ENCODE peak calls at places on chromosome 14, in eight cellular contexts. V is CD4-positive, alpha-beta T cell; A is endothelial cell; X is H1; K is lower leg skin; Z is WERI-Rb-1; D is IMR-90; Y is Caco-2. S is an unnamed sample.

GRCh38 chr14:78074546-78074945 is 95.6 kb upstream of the NRXN3 start:
- DNase-seq in X (no peak), K (no peak), Z (no peak), Y (no peak), D (no peak), V (no peak), A (no peak), S (no peak)

GRCh38 chr14:71702799-71703198 is 229.4 kb upstream of the RGS6 start:
- DNase-seq in V (no peak), A (no peak), D (no peak), X (no peak), Z (peak; percentile 20), K (no peak), Y (no peak), S (no peak)

GRCh38 chr14:76924363-76925151 is 98.3 kb downstream of the LRRC74A start:
- DNase-seq in X (peak; percentile 87), D (no peak), Y (no peak), A (peak; percentile 52), Z (no peak), V (no peak), K (no peak), S (peak; percentile 66)

GRCh38 chr14:25472700-25473099 is 422.8 kb upstream of the STXBP6 start:
- DNase-seq in D (no peak), A (no peak), K (no peak), V (no peak), X (no peak), Z (no peak), Y (no peak), S (no peak)

GRCh38 chr14:59705866-59706265 is 129.3 kb upstream of the CCDC175 start:
- DNase-seq in Z (no peak), V (no peak), A (no peak), D (no peak), K (no peak), X (no peak), Y (no peak), S (no peak)

GRCh38 chr14:91282954-91283645 is 38.6 kb upstream of the GPR68 start:
- DNase-seq in V (no peak), Z (no peak), D (no peak), X (no peak), A (no peak), Y (no peak), K (no peak), S (no peak)

GRCh38 chr14:99210333-99210732 is 61.7 kb downstream of the BCL11B start:
- DNase-seq in Z (no peak), D (no peak), A (no peak), K (no peak), X (no peak), Y (no peak), V (no peak), S (no peak)

GRCh38 chr14:46580941-46581671 is 70.5 kb downstream of the RPL10L start:
- DNase-seq in D (no peak), Z (peak; percentile 33), Y (peak; percentile 36), V (no peak), K (no peak), X (peak; percentile 2), A (peak; percentile 57), S (peak; percentile 39)

GRCh38 chr14:89408907-89409675 is 7.9 kb downstream of the FOXN3 start:
- DNase-seq in Y (no peak), K (peak; percentile 66), A (no peak), V (no peak), Z (no peak), D (no peak), X (no peak), S (no peak)

GRCh38 chr14:77037338-77037782 is 8.9 kb upstream of the IRF2BPL start:
- DNase-seq in X (no peak), A (no peak), K (no peak), V (no peak), Z (no peak), D (no peak), Y (no peak), S (no peak)

GRCh38 chr14:97056086-97056485 is 258.9 kb downstream of the VRK1 start:
- DNase-seq in A (no peak), Z (peak; percentile 53), X (no peak), D (no peak), Y (no peak), K (no peak), V (no peak), S (peak; percentile 9)

GRCh38 chr14:95490127-95490526 is 26.3 kb downstream of the SYNE3 start:
- DNase-seq in D (no peak), X (no peak), Y (no peak), Z (no peak), A (no peak), K (no peak), V (no peak), S (no peak)

GRCh38 chr14:72851660-72852059 is 42.2 kb downstream of the DPF3 start:
- DNase-seq in Y (no peak), V (no peak), K (no peak), A (no peak), X (no peak), D (no peak), Z (no peak), S (no peak)

GRCh38 chr14:69263364-69263763 is 3.4 kb downstream of the GALNT16 start:
- DNase-seq in X (no peak), Y (no peak), A (no peak), Z (no peak), K (peak; percentile 84), V (no peak), D (peak; percentile 93), S (peak; percentile 26)

GRCh38 chr14:49106721-49107689 is 479.2 kb downstream of the RPS29 start:
- DNase-seq in Z (no peak), K (no peak), V (no peak), A (no peak), D (peak; percentile 47), X (no peak), Y (peak; percentile 91), S (no peak)

GRCh38 chr14:70905316-70905715 is 1.9 kb upstream of the PCNX1 start:
- DNase-seq in A (no peak), D (peak; percentile 90), X (no peak), K (no peak), Z (peak; percentile 24), Y (no peak), V (no peak), S (no peak)

GRCh38 chr14:90658541-90658967 is 157.7 kb downstream of the TTC7B start:
- DNase-seq in D (peak; percentile 85), A (no peak), V (no peak), Y (no peak), Z (no peak), K (no peak), X (no peak), S (no peak)

DNA sequence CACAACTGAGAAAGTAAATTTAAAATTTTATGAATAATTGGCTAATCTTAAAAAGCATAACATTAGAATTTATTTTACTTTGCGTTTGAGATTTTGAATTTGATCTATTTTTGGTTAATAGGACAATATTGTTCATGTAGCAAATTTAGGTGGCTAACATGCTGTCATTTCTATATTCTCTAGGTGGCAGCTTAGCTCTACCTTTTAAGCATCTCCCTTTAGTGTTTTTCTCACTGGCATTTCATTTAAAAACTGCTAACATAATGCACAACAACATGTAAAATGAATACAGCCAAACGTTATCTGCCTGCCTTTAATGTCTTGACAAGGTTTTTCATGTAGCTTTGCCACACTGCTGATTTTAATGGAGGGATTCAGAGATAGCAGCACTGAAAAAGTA is 272.3 kb upstream of the FBXO33 start:
- DNase-seq in X (no peak), A (no peak), Z (no peak), Y (no peak), K (no peak), V (no peak), D (no peak), S (no peak)
- TF ChIP-seq CTCF in X (no peak), A (no peak), Z (no peak), Y (no peak), K (no peak), V (no peak), D (no peak), S (no peak)

DNA sequence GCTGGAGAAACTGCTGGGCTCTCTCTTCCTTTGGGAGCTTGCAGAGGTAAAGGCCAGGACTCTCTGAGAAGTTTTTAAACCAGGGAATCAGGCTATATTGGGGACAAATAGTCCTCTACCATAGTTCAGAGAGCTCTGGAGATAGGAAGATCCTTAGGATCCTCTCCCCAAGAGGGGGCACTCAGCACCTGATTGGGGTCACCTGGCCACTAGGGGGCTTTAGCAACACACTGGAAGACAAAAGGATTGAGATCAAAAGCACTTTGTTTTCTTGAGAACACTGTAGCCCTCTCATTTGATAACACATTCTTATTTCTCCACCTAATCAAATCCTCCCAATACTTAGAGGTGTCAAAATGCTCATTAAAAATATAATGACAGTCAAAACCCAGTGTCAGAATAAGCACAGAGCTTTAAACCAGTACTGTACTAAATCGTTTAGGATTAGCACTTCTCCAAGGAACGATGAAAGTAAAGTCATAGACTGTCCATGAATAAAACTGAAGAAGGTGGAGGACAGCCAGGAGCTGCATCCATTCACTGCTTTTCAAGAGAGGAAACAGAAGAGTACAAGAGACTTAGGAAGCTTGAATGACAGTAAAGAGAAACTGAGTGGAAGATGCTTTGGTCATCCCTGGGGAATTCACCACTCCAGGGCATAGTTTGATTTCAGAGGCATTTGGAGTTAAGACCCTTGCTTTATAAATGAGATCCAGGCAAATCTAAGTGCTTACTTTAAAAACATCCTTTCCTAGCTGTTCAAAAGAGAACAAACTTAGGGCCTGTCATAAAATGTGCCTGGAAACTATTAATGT is 26.5 kb downstream of the BMP4 start:
- DNase-seq in Y (peak; percentile 82), X (no peak), Z (peak; percentile 38), V (peak; percentile 9), A (peak; percentile 21), K (no peak), D (no peak), S (peak; percentile 35)
- TF ChIP-seq CTCF in Y (peak; percentile 93), X (peak; percentile 92), Z (peak; percentile 71), V (peak; percentile 32), A (peak; percentile 49), K (no peak), D (peak; percentile 10), S (peak; percentile 56)

DNA sequence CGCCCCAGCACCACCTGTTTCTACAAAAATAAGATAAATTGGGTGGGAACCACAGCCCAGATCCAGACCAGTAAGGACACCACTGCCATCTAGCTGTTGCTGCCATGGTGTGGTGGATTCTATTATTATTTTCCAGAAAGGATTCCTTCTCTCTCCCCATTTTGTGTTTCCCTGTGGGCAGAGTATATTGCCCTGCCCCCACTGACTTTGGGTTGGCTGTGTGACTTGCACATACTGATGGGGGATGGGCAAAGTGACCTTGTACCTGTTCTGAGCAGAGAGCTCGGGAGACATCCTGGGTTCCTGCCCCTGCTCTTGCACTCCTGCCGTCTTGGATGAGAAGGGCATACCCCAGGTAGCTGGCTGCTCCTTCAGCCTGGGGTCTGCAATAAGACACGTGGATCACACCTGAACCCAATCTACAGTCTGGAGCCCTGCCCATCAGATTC is 24.3 kb downstream of the MOAP1 start:
- DNase-seq in Y (no peak), V (no peak), K (no peak), A (no peak), D (no peak), Z (peak; percentile 55), X (no peak), S (no peak)
- TF ChIP-seq CTCF in Y (peak; percentile 50), V (no peak), K (no peak), A (no peak), D (peak; percentile 43), Z (peak; percentile 47), X (peak; percentile 53), S (no peak)

DNA sequence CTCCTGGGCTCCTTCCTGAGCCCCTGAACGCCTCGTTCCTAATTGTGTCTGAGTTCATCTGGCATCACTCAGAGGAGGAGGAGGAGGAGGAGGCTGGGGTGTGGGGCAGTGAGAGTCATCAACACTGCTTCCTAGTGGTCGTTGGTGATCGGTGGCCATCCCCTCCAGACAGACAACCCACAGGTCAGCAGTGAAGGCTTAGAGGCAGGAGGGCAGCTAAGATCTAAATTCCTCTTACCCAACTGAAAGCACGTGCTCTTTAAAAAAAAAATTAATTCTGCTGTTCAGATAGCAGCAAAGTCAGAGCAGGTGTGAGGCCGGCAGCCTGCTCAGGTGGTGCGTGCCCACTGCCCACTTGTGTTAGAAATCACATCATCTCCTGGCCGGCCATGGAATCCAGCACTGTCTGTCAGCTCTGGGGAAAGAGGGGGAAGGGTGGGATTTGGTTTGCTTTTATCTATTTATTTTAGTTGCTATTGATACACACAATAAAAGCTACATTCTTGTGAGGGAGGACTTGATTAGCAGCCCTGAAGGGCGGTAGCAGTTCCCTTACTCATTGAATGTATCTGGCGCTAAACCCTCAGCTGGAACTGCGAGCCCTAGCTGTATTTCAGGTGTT is 46.6 kb downstream of the PPP2R5C start:
- DNase-seq in X (peak; percentile 39), D (no peak), A (peak; percentile 15), Z (peak; percentile 69), K (no peak), Y (no peak), V (no peak), S (peak; percentile 58)
- TF ChIP-seq CTCF in X (peak; percentile 72), D (no peak), A (no peak), Z (peak; percentile 58), K (no peak), Y (peak; percentile 14), V (no peak), S (peak; percentile 16)

S was measured in nephron progenitor cell.